ENCODE peak calls at places on chromosomes 5 and 9, in six cellular contexts. Q is DND-41; T is cardiac muscle cell; N is gastrocnemius medialis; K is effector memory CD4-positive, alpha-beta T cell; I is pancreas. W is an unnamed sample. For H3K4me1, the result is how much of the 10 kb centered on the place peaks cover.

GRCh38 chr9:114078021-114078780 is at the start of gene AMBP:
- DNase-seq in Q (no peak), T (peak), N (no peak), K (no peak), I (no peak), W (no peak)

GRCh38 chr9:112002847-112003457 is 106.3 kb downstream of the UGCG start:
- DNase-seq in Q (no peak), T (no peak), N (no peak), K (no peak), I (no peak), W (no peak)

GRCh38 chr5:81482595-81482994 is 88.7 kb upstream of the ACOT12 start:
- DNase-seq in Q (no peak), T (peak), N (no peak), K (no peak), I (no peak), W (no peak)

GRCh38 chr5:298737-299125 is 22.8 kb upstream of the AHRR start:
- DNase-seq in Q (no peak), T (no peak), N (no peak), K (no peak), I (no peak), W (no peak)

GRCh38 chr5:58922392-58923171 is 339.7 kb downstream of the RAB3C start:
- DNase-seq in Q (no peak), T (peak), N (peak), K (no peak), I (peak), W (no peak)

GRCh38 chr9:87620727-87621322 is 105.1 kb upstream of the CTSL start:
- DNase-seq in Q (no peak), T (no peak), N (no peak), K (no peak), I (no peak), W (no peak)

GRCh38 chr5:776862-777711 is 7.4 kb downstream of the ZDHHC11B start:
- DNase-seq in Q (no peak), T (no peak), N (no peak), K (no peak), I (peak), W (no peak)

GRCh38 chr5:111967463-111967862 is 210.5 kb upstream of the NREP start:
- DNase-seq in Q (no peak), T (no peak), N (no peak), K (no peak), I (no peak), W (no peak)

GRCh38 chr9:2255128-2255527 is 240.0 kb downstream of the SMARCA2 start:
- DNase-seq in Q (no peak), T (peak), N (peak), K (no peak), I (no peak), W (no peak)

GRCh38 chr5:122404653-122405362 is 92.8 kb downstream of the SNCAIP start:
- DNase-seq in Q (no peak), T (no peak), N (no peak), K (no peak), I (no peak), W (no peak)

GRCh38 chr5:96687812-96688453 is 25.8 kb downstream of the CAST start:
- DNase-seq in Q (no peak), T (peak), N (no peak), K (no peak), I (no peak), W (peak)

GRCh38 chr5:132478498-132478855 is 12.1 kb downstream of the IRF1 start:
- DNase-seq in Q (no peak), T (no peak), N (no peak), K (no peak), I (no peak), W (peak)

GRCh38 chr9:125088752-125089151 is 54.6 kb downstream of the SCAI start:
- DNase-seq in Q (no peak), T (no peak), N (peak), K (no peak), I (no peak), W (no peak)
- H3K27ac ChIP-seq in Q (no peak), T (no peak), N (peak), K (no peak), I (no peak), W (no peak)

GRCh38 chr9:91157891-91158660 is 203.6 kb downstream of the AUH start:
- DNase-seq in Q (no peak), T (no peak), N (no peak), K (no peak), I (no peak), W (no peak)

GRCh38 chr9:91160599-91161464 is 200.9 kb downstream of the AUH start:
- DNase-seq in Q (no peak), T (no peak), N (no peak), K (no peak), I (peak), W (no peak)

GRCh38 chr9:91158946-91159345 is 202.8 kb downstream of the AUH start:
- DNase-seq in Q (no peak), T (no peak), N (no peak), K (no peak), I (no peak), W (no peak)

GRCh38 chr9:91160181-91160580 is 201.5 kb downstream of the AUH start:
- DNase-seq in Q (no peak), T (no peak), N (no peak), K (no peak), I (no peak), W (no peak)

GRCh38 chr9:91159664-91160121 is 202.0 kb downstream of the AUH start:
- DNase-seq in Q (no peak), T (peak), N (peak), K (no peak), I (peak), W (no peak)
- H3K4me3 ChIP-seq in Q (no peak), T (no peak), N (peak), K (no peak), I (no peak), W (no peak)

DNA sequence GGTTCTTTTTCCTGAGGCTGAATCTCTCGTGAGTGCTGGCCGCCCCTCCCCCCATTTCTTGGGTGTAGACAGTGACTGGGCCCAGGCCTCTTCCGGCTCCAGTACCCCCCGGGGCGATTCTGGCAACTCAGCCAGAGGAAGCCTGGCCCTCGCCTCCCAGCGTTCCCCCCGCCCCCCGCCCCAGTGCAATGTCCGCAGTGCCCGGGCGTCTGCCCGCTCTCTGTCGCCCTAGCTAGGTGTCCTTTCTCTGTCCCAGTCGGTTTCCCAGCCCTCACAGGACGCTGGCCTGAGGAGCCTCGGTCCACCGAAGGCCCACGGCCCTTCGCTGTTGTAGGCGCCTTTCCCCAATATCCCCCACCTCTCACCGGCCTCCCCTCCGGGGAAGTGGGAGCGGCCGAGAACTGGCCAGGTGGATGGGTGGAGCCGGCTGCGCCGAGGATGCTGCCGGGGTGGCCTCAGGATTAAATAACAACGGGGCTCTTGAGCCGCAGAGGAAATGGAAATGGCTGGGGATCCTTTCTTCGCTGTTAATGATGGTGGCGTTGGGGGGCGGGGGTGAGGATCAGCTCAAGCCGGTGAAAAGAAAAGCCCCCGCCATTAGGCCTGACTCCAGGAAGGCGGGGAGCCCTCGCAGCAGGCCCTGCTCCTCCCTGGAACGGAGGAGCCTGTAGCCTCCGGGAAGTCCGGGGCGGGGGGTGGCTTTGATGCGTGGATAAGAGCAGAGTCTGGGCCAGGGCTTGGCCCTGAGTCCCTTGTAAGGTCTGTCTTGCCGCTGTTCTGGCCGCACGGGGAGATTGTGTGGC is 1.1 kb upstream of the SPRY4 start:
- DNase-seq in Q (no peak), T (peak), N (no peak), K (no peak), I (peak), W (no peak)
- H3K4me1 ChIP-seq in Q (under half), T (under half), N (under half), K (under half), I (under half), W (under half)

DNA sequence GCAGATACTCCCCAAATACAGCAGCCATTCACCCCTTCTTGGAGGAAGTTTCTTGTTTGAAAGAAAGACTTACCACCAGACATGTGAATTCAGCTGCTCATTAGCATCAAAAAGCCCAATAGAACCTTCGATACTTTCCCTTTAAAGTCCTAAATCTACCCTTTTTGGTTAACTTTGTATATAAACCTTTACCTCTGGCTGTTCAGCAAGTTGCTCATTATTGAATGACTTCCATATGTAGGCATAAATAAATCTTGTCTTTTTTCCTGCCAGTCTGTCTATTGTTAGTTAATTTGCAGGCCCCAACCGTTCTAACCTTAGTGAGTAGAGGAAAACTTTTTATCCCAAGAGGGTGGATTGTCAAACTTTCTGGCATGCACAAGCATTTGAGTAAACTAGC is 27.9 kb upstream of the FBXL17 start:
- DNase-seq in Q (no peak), T (no peak), N (no peak), K (no peak), I (no peak), W (no peak)
- H3K27ac ChIP-seq in Q (no peak), T (no peak), N (no peak), K (no peak), I (no peak), W (no peak)

GRCh38 chr5:52789378-52789777 is 1.7 kb downstream of the ITGA1 start:
- DNase-seq in Q (no peak), T (no peak), N (no peak), K (no peak), I (no peak), W (no peak)
- H3K4me3 ChIP-seq in Q (peak), T (no peak), N (peak), K (no peak), I (no peak), W (no peak)

W was measured in naive thymus-derived CD4-positive, alpha-beta T cell.